ENCODE peak calls at places on chromosomes 6 and 20, in four cellular contexts. N, D, T and S are unnamed samples.

GRCh38 chr6:142385352-142385751 is 83.5 kb downstream of the ADGRG6 start:
- DNase-seq in D (no peak), N (no peak), T (no peak), S (no peak)

GRCh38 chr20:29325304-29325640 is 1932.2 kb upstream of the DEFB115 start:
- DNase-seq in D (no peak), T (no peak), N (no peak), S (no peak)

GRCh38 chr20:48550814-48551213 is 277.0 kb downstream of the PREX1 start:
- DNase-seq in D (no peak), N (no peak), T (no peak), S (no peak)

GRCh38 chr20:310645-311044 is 13.3 kb downstream of the ZCCHC3 start:
- DNase-seq in T (no peak), D (no peak), N (no peak), S (no peak)

GRCh38 chr6:121498481-121499276 is 63.2 kb downstream of the GJA1 start:
- DNase-seq in T (no peak), D (no peak), N (no peak), S (no peak)

GRCh38 chr6:624979-625378 is 31.9 kb downstream of the HUS1B start:
- DNase-seq in T (peak; percentile 38), D (no peak), N (no peak), S (no peak)

GRCh38 chr20:38000293-38000692 is 33.0 kb downstream of the TTI1 start:
- DNase-seq in N (no peak), T (no peak), D (no peak), S (no peak)

GRCh38 chr6:53496797-53497196 is 48.1 kb downstream of the GCLC start:
- DNase-seq in N (no peak), D (no peak), T (peak; percentile 49), S (peak; percentile 89)

GRCh38 chr6:124955108-124955851 is 7.0 kb upstream of the RNF217 start:
- DNase-seq in N (no peak), T (no peak), D (no peak), S (no peak)

GRCh38 chr20:23752019-23752418 is 1.3 kb upstream of the CST1 start:
- DNase-seq in N (no peak), D (no peak), T (no peak), S (no peak)

GRCh38 chr20:36768768-36769430 is 4.7 kb downstream of the DSN1 start:
- DNase-seq in T (no peak), D (no peak), N (no peak), S (no peak)

GRCh38 chr20:51980277-51980676 is 178.0 kb upstream of the SALL4 start:
- DNase-seq in T (no peak), D (no peak), N (no peak), S (no peak)

GRCh38 chr20:63552481-63553249 is 1.3 kb upstream of the FNDC11 start:
- DNase-seq in T (no peak), N (no peak), D (no peak), S (no peak)

GRCh38 chr6:44126320-44127149 is 717 bp downstream of the MRPL14 start:
- DNase-seq in T (peak; percentile 77), N (peak; percentile 54), D (no peak), S (no peak)

GRCh38 chr6:23841116-23841515 is 284.9 kb upstream of the NRSN1 start:
- DNase-seq in D (no peak), T (no peak), N (no peak), S (no peak)

DNA sequence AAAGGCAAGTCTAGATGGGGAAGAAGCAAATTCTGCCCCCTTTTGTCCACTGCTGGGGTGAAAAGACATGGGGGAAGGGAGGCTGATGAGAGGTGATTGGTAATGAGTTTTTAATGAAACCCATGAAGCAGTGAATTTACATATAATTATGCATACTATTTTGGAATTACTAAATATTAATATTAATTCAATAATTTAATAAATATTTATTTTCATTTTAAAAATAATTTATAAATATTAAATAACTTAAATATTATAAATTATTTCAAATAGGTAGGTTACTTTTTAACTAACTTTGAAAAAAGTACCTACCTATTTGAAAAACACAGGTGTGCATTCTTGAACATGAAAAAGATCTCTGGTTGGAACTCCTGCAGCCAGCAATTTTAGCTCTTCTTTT is 138.1 kb upstream of the GPR6 start:
- DNase-seq in N (no peak), T (no peak), D (no peak), S (no peak)
- H3K4me3 ChIP-seq in N (no peak overlapping the region), T (no peak overlapping the region), D (no peak overlapping the region), S (no peak overlapping the region)

DNA sequence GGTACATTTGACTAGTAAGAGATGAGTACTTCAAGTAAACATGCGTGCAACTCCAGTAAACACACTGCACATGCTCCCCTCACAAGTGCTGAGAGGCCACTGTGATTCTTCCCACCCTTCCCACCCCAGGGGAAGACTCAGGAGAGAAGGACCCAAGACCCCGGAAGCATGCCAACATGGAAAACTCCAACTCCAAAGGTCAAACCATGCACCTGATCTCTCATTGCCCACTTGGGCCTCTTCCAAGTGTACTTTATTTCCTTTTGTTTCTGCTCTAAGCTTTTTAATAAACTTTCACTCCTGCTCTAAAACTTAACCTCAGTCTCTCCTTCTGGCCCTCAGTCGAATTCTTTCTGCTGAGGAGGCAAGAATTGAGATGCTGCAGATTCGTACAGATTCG is 78.5 kb downstream of the CD83 start:
- DNase-seq in D (no peak), T (no peak), N (no peak), S (no peak)
- H3K27me3 ChIP-seq in D (no peaks in the 10 kb centered on the region), T (peaks cover 20% of the 10 kb centered on the region), N (no peaks in the 10 kb centered on the region), S (no peaks in the 10 kb centered on the region)

GRCh38 chr20:34262488-34263288 is 21.5 kb downstream of the ASIP start:
- DNase-seq in T (peak; percentile 31), D (no peak), N (no peak), S (no peak)
- H3K4me3 ChIP-seq in T (no peak overlapping the region), D (no peak overlapping the region), N (no peak overlapping the region), S (no peak overlapping the region)

GRCh38 chr20:46240881-46241280 is 67.4 kb downstream of the CDH22 start:
- DNase-seq in D (no peak), N (no peak), T (no peak), S (no peak)
- H3K27me3 ChIP-seq in D (no peaks in the 10 kb centered on the region), N (no peaks in the 10 kb centered on the region), T (peaks cover 19% of the 10 kb centered on the region), S (peaks cover 13% of the 10 kb centered on the region)

GRCh38 chr6:117601811-117602150 is 530 bp downstream of the GOPC start:
- DNase-seq in D (no peak), N (no peak), T (no peak), S (no peak)

GRCh38 chr6:117600008-117600743 is 2.1 kb downstream of the GOPC start:
- DNase-seq in N (no peak), T (no peak), D (no peak), S (no peak)

GRCh38 chr6:117605169-117605826 is 3.0 kb upstream of the GOPC start:
- DNase-seq in N (peak; percentile 46), D (peak; percentile 71), T (peak; percentile 79), S (peak; percentile 47)

GRCh38 chr6:117602151-117602898 is at the start of gene GOPC:
- DNase-seq in D (peak; percentile 95), T (peak; percentile 98), N (peak; percentile 97), S (peak; percentile 92)

DNA sequence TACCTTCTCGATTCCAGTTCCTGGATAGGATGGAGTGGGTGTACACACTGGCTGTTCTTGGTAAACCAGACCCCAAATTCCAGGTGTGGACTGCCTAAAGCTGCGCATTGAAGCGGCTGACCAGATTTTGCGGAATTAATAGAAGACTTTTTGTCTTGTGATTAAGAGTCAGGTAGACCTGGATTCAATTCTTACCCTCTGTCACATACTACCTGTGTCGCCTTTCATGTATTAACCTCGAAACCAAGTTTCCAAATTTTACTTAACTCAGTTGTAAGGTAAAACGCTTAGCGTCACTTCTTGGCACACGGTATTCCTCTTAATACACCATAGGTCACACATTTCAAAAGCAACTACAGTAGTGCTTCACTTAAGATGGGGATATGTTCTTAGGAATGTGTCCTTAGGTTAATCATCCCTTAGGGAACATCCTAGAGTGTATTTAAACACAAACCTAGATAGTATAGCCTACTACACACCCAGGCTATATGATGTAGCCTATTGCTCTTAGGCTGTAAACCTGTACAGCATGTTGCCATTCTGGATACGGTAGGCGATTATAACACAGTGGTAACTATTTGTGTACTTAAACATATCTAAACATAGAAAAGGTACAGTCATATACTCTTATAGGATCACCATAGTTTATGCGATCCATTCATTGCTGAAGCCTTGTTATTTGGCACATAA is 733 bp upstream of the GOPC start:
- DNase-seq in N (no peak), D (no peak), T (no peak), S (no peak)
- H3K4me3 ChIP-seq in N (peak overlapping the region; percentile 75), D (peak overlapping the region; percentile 88), T (peak overlapping the region; percentile 29), S (peak overlapping the region; percentile 78)

DNA sequence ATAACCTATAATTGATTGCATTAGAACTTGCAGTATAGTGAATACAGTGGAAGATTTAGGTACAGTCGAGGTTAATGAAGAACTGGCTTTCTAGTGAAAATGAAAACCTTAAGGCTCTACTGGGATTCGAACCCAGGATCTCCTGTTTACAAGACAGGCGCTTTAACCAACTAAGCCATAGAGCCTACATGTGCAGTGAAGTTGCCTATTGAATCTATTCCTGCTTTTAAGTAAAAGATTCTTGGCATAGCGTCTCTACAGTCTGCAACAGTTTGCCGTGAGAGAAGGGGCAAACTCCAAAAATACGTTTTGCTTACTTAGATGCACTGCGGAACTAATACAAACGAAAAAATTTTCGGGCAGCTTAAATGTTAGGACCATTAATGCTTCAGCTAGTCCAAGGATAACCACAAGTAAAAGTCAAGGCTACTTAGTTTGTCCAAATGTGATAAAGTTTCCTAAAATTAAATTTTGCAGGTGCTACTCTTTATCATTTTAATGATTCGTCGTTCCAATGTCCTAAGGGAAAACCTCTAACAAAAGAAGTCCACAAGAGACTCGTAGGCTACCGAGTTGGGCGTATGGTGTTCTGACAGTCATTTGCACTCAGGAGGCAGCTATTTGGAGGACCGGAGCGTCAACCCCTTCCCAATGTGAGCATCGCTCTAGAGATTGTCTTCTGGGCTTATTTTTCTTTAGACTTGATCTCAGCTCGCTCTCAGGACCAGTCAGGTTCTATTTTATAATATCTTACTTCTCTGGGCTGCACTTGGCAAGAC is 31.3 kb upstream of the ZSCAN23 start:
- DNase-seq in D (peak; percentile 88), T (peak; percentile 79), N (no peak), S (peak; percentile 37)
- H3K27me3 ChIP-seq in D (no peaks in the 10 kb centered on the region), T (no peaks in the 10 kb centered on the region), N (no peaks in the 10 kb centered on the region), S (peaks cover 9% of the 10 kb centered on the region)

GRCh38 chr6:97668716-97669115 is 385.7 kb upstream of the MMS22L start:
- DNase-seq in T (no peak), D (no peak), N (no peak), S (no peak)
- H3K4me3 ChIP-seq in T (no peak overlapping the region), D (no peak overlapping the region), N (no peak overlapping the region), S (peak overlapping the region; percentile 12)

DNA sequence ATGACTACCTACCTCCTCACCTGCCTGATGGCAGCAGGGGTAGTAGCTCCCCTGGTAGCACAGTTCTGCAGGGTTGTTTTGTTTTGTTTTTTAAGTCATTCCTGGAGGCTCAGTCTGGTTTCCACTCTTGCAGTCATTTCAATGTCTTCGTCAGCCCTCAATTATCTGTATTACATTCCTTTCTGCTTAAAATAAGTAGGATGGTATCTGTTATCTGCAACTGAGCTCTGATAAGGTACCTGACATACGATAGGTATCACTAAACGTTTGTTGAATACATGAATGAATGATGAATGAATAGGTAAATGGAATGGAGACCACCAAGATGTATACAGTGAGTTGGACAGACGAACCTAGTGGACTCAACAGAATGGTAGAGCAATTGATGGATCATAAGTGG is 7.2 kb upstream of the CLPSL2 start:
- DNase-seq in T (no peak), N (no peak), D (no peak), S (no peak)
- H3K27me3 ChIP-seq in T (peaks cover 7% of the 10 kb centered on the region), N (no peaks in the 10 kb centered on the region), D (no peaks in the 10 kb centered on the region), S (peaks cover 7% of the 10 kb centered on the region)